ENCODE peak calls at places on chromosome 10, in six cellular contexts. P is neural progenitor cell, E is HCT116, N is natural killer cell, O is cardiac fibroblast, X is osteocyte. J is an unnamed sample.

GRCh38 chr10:132540456-132540855 is 2.9 kb downstream of the INPP5A start:
- DNase-seq in E (no peak), N (no peak), X (no peak), P (peak; percentile 67), O (peak; percentile 52), J (no peak)

GRCh38 chr10:90321132-90321816 is 536.6 kb downstream of the HTR7 start:
- DNase-seq in X (no peak), P (no peak), E (no peak), N (no peak), O (peak; percentile 45), J (no peak)

GRCh38 chr10:15211464-15211979 is 43.0 kb upstream of the NMT2 start:
- DNase-seq in P (no peak), O (peak; percentile 51), X (no peak), E (peak; percentile 60), N (no peak), J (no peak)

GRCh38 chr10:78765726-78766335 is 302.9 kb upstream of the ZMIZ1 start:
- DNase-seq in E (no peak), P (no peak), X (no peak), O (no peak), N (no peak), J (no peak)

GRCh38 chr10:103493362-103493871 is at the start of gene NEURL1:
- DNase-seq in E (no peak), X (no peak), O (no peak), P (peak; percentile 94), N (no peak), J (peak; percentile 41)

GRCh38 chr10:71575934-71576801 is 143.4 kb downstream of the C10orf105 start:
- DNase-seq in N (no peak), E (no peak), P (no peak), O (no peak), X (no peak), J (no peak)

GRCh38 chr10:13526952-13527863 is 1.6 kb downstream of the BEND7 start:
- DNase-seq in O (peak; percentile 11), N (no peak), X (no peak), P (peak; percentile 9), E (peak; percentile 29), J (no peak)

GRCh38 chr10:88926484-88927249 is 25.9 kb downstream of the ACTA2 start:
- DNase-seq in N (no peak), E (no peak), O (peak; percentile 95), X (no peak), P (no peak), J (no peak)

GRCh38 chr10:47044741-47045140 is 133.5 kb downstream of the PTPN20 start:
- DNase-seq in E (no peak), N (no peak), O (no peak), P (no peak), X (no peak), J (no peak)

GRCh38 chr10:50874723-50875122 is 10.7 kb downstream of the A1CF start:
- DNase-seq in P (no peak), X (no peak), E (no peak), O (no peak), N (no peak), J (no peak)

GRCh38 chr10:84534168-84534567 is 205.8 kb downstream of the CCSER2 start:
- DNase-seq in P (no peak), O (no peak), N (no peak), X (no peak), E (no peak), J (no peak)

GRCh38 chr10:44393834-44394547 is 9.1 kb upstream of the CXCL12 start:
- DNase-seq in X (peak; percentile 60), E (no peak), P (no peak), N (no peak), O (no peak), J (no peak)
- TF ChIP-seq CTCF in X (no peak), E (no peak), P (no peak), N (no peak), O (no peak), J (no peak)

GRCh38 chr10:113739031-113739430 is 12.5 kb upstream of the PLEKHS1 start:
- DNase-seq in P (no peak), X (no peak), E (no peak), O (no peak), N (no peak), J (no peak)

GRCh38 chr10:113736576-113736975 is 14.9 kb upstream of the PLEKHS1 start:
- DNase-seq in N (no peak), X (no peak), O (peak; percentile 67), E (no peak), P (no peak), J (no peak)

GRCh38 chr10:113733635-113734034 is 17.8 kb upstream of the PLEKHS1 start:
- DNase-seq in N (no peak), P (no peak), X (no peak), E (no peak), O (no peak), J (no peak)

GRCh38 chr10:113732966-113733365 is 18.5 kb upstream of the PLEKHS1 start:
- DNase-seq in N (no peak), X (no peak), O (no peak), P (no peak), E (no peak), J (no peak)

DNA sequence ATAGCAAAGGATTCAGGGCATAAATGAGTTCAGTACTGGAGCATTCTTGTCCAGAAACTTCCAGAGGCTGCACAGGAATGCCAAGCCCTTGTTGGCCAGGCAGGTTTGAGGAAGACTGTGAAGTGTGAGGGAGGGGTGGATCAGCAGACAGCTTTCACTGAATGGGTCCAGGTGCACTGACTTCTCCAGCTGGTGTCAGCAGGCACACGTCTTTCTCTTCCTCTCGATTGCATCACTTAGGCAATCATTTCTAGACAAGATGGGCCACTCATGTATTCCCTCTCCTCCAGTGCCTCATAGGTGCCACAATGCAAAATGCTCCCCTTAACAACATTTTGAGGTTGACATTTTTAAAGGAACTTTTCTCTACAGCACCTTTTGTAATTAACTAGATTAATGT is 15.6 kb upstream of the PLEKHS1 start:
- DNase-seq in N (no peak), X (no peak), P (peak; percentile 39), E (no peak), O (no peak), J (no peak)
- TF ChIP-seq CTCF in N (no peak), X (no peak), P (no peak), E (no peak), O (no peak), J (no peak)

GRCh38 chr10:110498982-110499795 is 1.5 kb downstream of the DUSP5 start:
- DNase-seq in N (peak; percentile 25), E (no peak), X (no peak), P (peak; percentile 54), O (no peak), J (no peak)
- TF ChIP-seq CTCF in N (no peak), E (no peak), X (peak; percentile 48), P (no peak), O (peak; percentile 13), J (peak; percentile 31)

GRCh38 chr10:52609071-52609470 is 163.5 kb downstream of the MBL2 start:
- DNase-seq in N (no peak), O (no peak), E (no peak), P (no peak), X (no peak), J (no peak)

GRCh38 chr10:52615349-52615748 is 157.2 kb downstream of the MBL2 start:
- DNase-seq in P (no peak), N (no peak), O (no peak), E (no peak), X (no peak), J (no peak)

DNA sequence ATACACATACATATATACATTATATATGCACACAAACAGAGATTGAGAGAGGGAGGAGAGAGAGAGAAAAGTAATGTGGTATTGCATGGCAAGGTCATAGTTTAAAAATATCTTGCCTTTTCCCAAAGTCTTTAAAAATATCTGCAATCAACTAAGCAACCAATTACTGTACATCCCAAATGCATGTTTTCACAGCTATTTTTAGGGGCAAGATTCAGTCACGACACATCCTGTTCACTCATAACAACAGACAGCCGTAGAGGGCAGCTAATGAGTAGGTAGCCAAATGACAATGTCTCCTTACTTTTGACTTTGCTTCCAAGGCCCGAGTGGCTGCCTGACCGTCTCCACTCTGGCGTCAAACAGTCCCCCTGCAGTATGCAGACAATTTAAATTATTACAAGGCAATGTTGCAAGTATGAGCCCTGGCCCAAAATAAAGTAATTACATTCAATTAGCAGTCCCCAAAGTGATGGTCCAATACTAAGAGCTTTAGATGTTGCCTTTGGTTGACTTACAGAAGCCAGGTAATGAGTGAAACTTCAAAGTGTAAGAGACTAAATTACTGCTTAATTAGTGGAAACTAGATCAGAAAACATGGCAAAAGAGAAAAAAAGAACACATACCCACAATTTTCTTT is 162.9 kb downstream of the MBL2 start:
- DNase-seq in X (no peak), E (no peak), O (no peak), P (no peak), N (no peak), J (no peak)
- TF ChIP-seq CTCF in X (no peak), E (no peak), O (no peak), P (no peak), N (no peak), J (no peak)

DNA sequence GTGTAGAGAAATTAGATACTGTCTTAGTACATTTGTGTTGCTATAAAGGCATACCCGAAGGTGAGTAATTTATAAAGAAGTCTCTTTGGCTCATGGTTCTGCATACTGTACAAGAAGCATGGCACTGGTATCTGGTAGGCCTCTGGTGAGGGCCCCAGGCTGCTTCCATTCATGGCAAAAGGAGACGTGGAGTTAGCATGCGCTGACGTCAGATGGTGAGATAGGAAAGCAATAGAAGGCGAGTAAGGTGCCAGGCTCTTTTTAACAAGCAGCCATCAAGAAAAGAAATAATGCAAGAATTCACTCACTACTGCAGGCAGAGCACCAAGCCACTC is 38.1 kb downstream of the AKR1C8 start:
- DNase-seq in P (no peak), X (no peak), E (no peak), O (no peak), N (no peak), J (no peak)
- TF ChIP-seq CTCF in P (no peak), X (no peak), E (no peak), O (no peak), N (no peak), J (no peak)

GRCh38 chr10:63935705-63936104 is 414.5 kb downstream of the REEP3 start:
- DNase-seq in X (no peak), O (peak; percentile 3), N (no peak), E (no peak), P (no peak), J (no peak)
- TF ChIP-seq CTCF in X (peak; percentile 36), O (peak; percentile 10), N (no peak), E (peak; percentile 37), P (peak; percentile 20), J (no peak)

GRCh38 chr10:68957284-68957615 is 1.3 kb downstream of the DDX21 start:
- DNase-seq in X (no peak), N (no peak), O (no peak), E (no peak), P (no peak), J (no peak)
- TF ChIP-seq CTCF in X (no peak), N (no peak), O (no peak), E (no peak), P (no peak), J (no peak)

GRCh38 chr10:93224005-93224779 is 150.5 kb downstream of the CYP26A1 start:
- DNase-seq in X (no peak), P (no peak), O (no peak), N (no peak), E (no peak), J (no peak)
- TF ChIP-seq CTCF in X (no peak), P (peak; percentile 21), O (no peak), N (no peak), E (no peak), J (peak; percentile 3)